ENCODE peak calls at places on chromosomes 3 and 15, in seven cellular contexts. One of them, this sample, is unnamed.

GRCh38 chr15:69585937-69586336 is 133.3 kb downstream of the RPLP1 start:
- DNase-seq in progenitor cell of endocrine pancreas: no peak
- DNase-seq in fibroblast of pulmonary artery: no peak
- DNase-seq in epithelial cell of proximal tubule: no peak
- DNase-seq in GM12865: no peak
- DNase-seq in adrenal gland: no peak
- DNase-seq in CD8-positive, alpha-beta T cell: no peak
- DNase-seq in this sample: no peak

GRCh38 chr3:10401990-10402761 is 81.3 kb upstream of the SEC13 start:
- DNase-seq in progenitor cell of endocrine pancreas: no peak
- DNase-seq in fibroblast of pulmonary artery: no peak
- DNase-seq in epithelial cell of proximal tubule: no peak
- DNase-seq in GM12865: no peak
- DNase-seq in adrenal gland: no peak
- DNase-seq in CD8-positive, alpha-beta T cell: no peak
- DNase-seq in this sample: no peak

GRCh38 chr3:173402656-173403055 is 5.1 kb downstream of the NLGN1 start:
- DNase-seq in progenitor cell of endocrine pancreas: no peak
- DNase-seq in fibroblast of pulmonary artery: no peak
- DNase-seq in epithelial cell of proximal tubule: no peak
- DNase-seq in GM12865: no peak
- DNase-seq in adrenal gland: no peak
- DNase-seq in CD8-positive, alpha-beta T cell: no peak
- DNase-seq in this sample: no peak

GRCh38 chr3:8745619-8746370 is 12.2 kb downstream of the CAV3 start:
- DNase-seq in progenitor cell of endocrine pancreas: no peak
- DNase-seq in fibroblast of pulmonary artery: no peak
- DNase-seq in epithelial cell of proximal tubule: no peak
- DNase-seq in GM12865: no peak
- DNase-seq in adrenal gland: no peak
- DNase-seq in CD8-positive, alpha-beta T cell: no peak
- DNase-seq in this sample: no peak

GRCh38 chr15:78098131-78098755 is 5.9 kb downstream of the SH2D7 start:
- DNase-seq in progenitor cell of endocrine pancreas: no peak
- DNase-seq in fibroblast of pulmonary artery: no peak
- DNase-seq in epithelial cell of proximal tubule: no peak
- DNase-seq in GM12865: no peak
- DNase-seq in adrenal gland: no peak
- DNase-seq in CD8-positive, alpha-beta T cell: no peak
- DNase-seq in this sample: no peak

GRCh38 chr15:66757030-66757429 is 55.0 kb downstream of the SMAD6 start:
- DNase-seq in progenitor cell of endocrine pancreas: no peak
- DNase-seq in fibroblast of pulmonary artery: no peak
- DNase-seq in epithelial cell of proximal tubule: no peak
- DNase-seq in GM12865: no peak
- DNase-seq in adrenal gland: no peak
- DNase-seq in CD8-positive, alpha-beta T cell: no peak
- DNase-seq in this sample: no peak

GRCh38 chr15:32730677-32731654 is 13.2 kb downstream of the GREM1 start:
- DNase-seq in progenitor cell of endocrine pancreas: no peak
- DNase-seq in fibroblast of pulmonary artery: peak
- DNase-seq in epithelial cell of proximal tubule: peak
- DNase-seq in GM12865: no peak
- DNase-seq in adrenal gland: peak
- DNase-seq in CD8-positive, alpha-beta T cell: no peak
- DNase-seq in this sample: peak

GRCh38 chr3:107496855-107497254 is 25.9 kb upstream of the BBX start:
- DNase-seq in progenitor cell of endocrine pancreas: no peak
- DNase-seq in fibroblast of pulmonary artery: no peak
- DNase-seq in epithelial cell of proximal tubule: no peak
- DNase-seq in GM12865: no peak
- DNase-seq in adrenal gland: no peak
- DNase-seq in CD8-positive, alpha-beta T cell: no peak
- DNase-seq in this sample: no peak

GRCh38 chr3:98980915-98981596 is 79.6 kb upstream of the DCBLD2 start:
- DNase-seq in progenitor cell of endocrine pancreas: no peak
- DNase-seq in fibroblast of pulmonary artery: peak
- DNase-seq in epithelial cell of proximal tubule: peak
- DNase-seq in GM12865: peak
- DNase-seq in adrenal gland: no peak
- DNase-seq in CD8-positive, alpha-beta T cell: no peak
- DNase-seq in this sample: no peak

GRCh38 chr3:71586810-71587242 is 3.3 kb upstream of the FOXP1 start:
- DNase-seq in progenitor cell of endocrine pancreas: no peak
- DNase-seq in fibroblast of pulmonary artery: no peak
- DNase-seq in epithelial cell of proximal tubule: no peak
- DNase-seq in GM12865: no peak
- DNase-seq in adrenal gland: no peak
- DNase-seq in CD8-positive, alpha-beta T cell: no peak
- DNase-seq in this sample: no peak
- TF ChIP-seq CTCF in progenitor cell of endocrine pancreas: no peak
- TF ChIP-seq CTCF in fibroblast of pulmonary artery: no peak
- TF ChIP-seq CTCF in epithelial cell of proximal tubule: no peak
- TF ChIP-seq CTCF in GM12865: no peak
- TF ChIP-seq CTCF in adrenal gland: no peak
- TF ChIP-seq CTCF in CD8-positive, alpha-beta T cell: peak
- TF ChIP-seq CTCF in this sample: no peak

DNA sequence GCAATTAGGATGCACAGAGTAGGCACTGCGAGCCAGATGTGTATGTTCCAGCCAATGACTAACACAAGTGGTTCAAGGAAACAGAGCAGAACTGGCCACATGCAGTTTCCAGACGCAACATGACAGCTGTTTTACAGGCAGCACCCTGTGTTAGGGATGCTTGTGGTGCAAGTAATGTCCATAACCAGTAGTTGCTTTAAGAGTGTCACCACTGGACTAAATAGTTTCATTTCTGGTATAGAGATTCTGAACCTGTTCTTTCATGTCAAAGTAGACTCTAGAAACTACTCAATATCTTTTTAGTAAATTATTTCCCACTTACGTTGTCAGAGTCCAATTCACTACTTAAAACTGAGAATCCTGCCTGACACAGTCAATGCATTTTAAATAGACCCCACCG is 14.5 kb upstream of the LPP start:
- DNase-seq in progenitor cell of endocrine pancreas: no peak
- DNase-seq in fibroblast of pulmonary artery: no peak
- DNase-seq in epithelial cell of proximal tubule: no peak
- DNase-seq in GM12865: peak
- DNase-seq in adrenal gland: no peak
- DNase-seq in CD8-positive, alpha-beta T cell: no peak
- DNase-seq in this sample: no peak
- TF ChIP-seq CTCF in progenitor cell of endocrine pancreas: no peak
- TF ChIP-seq CTCF in fibroblast of pulmonary artery: no peak
- TF ChIP-seq CTCF in epithelial cell of proximal tubule: no peak
- TF ChIP-seq CTCF in GM12865: no peak
- TF ChIP-seq CTCF in adrenal gland: no peak
- TF ChIP-seq CTCF in CD8-positive, alpha-beta T cell: no peak
- TF ChIP-seq CTCF in this sample: no peak

GRCh38 chr3:78277220-78277619 is 1237.3 kb downstream of the ROBO2 start:
- DNase-seq in progenitor cell of endocrine pancreas: no peak
- DNase-seq in fibroblast of pulmonary artery: no peak
- DNase-seq in epithelial cell of proximal tubule: no peak
- DNase-seq in GM12865: no peak
- DNase-seq in adrenal gland: no peak
- DNase-seq in CD8-positive, alpha-beta T cell: no peak
- DNase-seq in this sample: no peak

GRCh38 chr3:78275420-78275852 is 1235.5 kb downstream of the ROBO2 start:
- DNase-seq in progenitor cell of endocrine pancreas: no peak
- DNase-seq in fibroblast of pulmonary artery: no peak
- DNase-seq in epithelial cell of proximal tubule: no peak
- DNase-seq in GM12865: no peak
- DNase-seq in adrenal gland: no peak
- DNase-seq in CD8-positive, alpha-beta T cell: no peak
- DNase-seq in this sample: no peak

GRCh38 chr3:78277793-78278192 is 1237.9 kb downstream of the ROBO2 start:
- DNase-seq in progenitor cell of endocrine pancreas: no peak
- DNase-seq in fibroblast of pulmonary artery: no peak
- DNase-seq in epithelial cell of proximal tubule: no peak
- DNase-seq in GM12865: peak
- DNase-seq in adrenal gland: no peak
- DNase-seq in CD8-positive, alpha-beta T cell: no peak
- DNase-seq in this sample: no peak

GRCh38 chr3:78279066-78279465 is 1239.2 kb downstream of the ROBO2 start:
- DNase-seq in progenitor cell of endocrine pancreas: no peak
- DNase-seq in fibroblast of pulmonary artery: no peak
- DNase-seq in epithelial cell of proximal tubule: no peak
- DNase-seq in GM12865: no peak
- DNase-seq in adrenal gland: no peak
- DNase-seq in CD8-positive, alpha-beta T cell: no peak
- DNase-seq in this sample: no peak

GRCh38 chr3:78274475-78275065 is 1234.7 kb downstream of the ROBO2 start:
- DNase-seq in progenitor cell of endocrine pancreas: no peak
- DNase-seq in fibroblast of pulmonary artery: no peak
- DNase-seq in epithelial cell of proximal tubule: no peak
- DNase-seq in GM12865: no peak
- DNase-seq in adrenal gland: no peak
- DNase-seq in CD8-positive, alpha-beta T cell: no peak
- DNase-seq in this sample: no peak
- TF ChIP-seq CTCF in progenitor cell of endocrine pancreas: peak
- TF ChIP-seq CTCF in fibroblast of pulmonary artery: no peak
- TF ChIP-seq CTCF in epithelial cell of proximal tubule: peak
- TF ChIP-seq CTCF in GM12865: no peak
- TF ChIP-seq CTCF in adrenal gland: no peak
- TF ChIP-seq CTCF in CD8-positive, alpha-beta T cell: no peak
- TF ChIP-seq CTCF in this sample: no peak

GRCh38 chr15:43346305-43346704 is 15.9 kb upstream of the LCMT2 start:
- DNase-seq in progenitor cell of endocrine pancreas: no peak
- DNase-seq in fibroblast of pulmonary artery: no peak
- DNase-seq in epithelial cell of proximal tubule: no peak
- DNase-seq in GM12865: no peak
- DNase-seq in adrenal gland: no peak
- DNase-seq in CD8-positive, alpha-beta T cell: no peak
- DNase-seq in this sample: peak
- TF ChIP-seq CTCF in progenitor cell of endocrine pancreas: no peak
- TF ChIP-seq CTCF in fibroblast of pulmonary artery: no peak
- TF ChIP-seq CTCF in epithelial cell of proximal tubule: peak
- TF ChIP-seq CTCF in GM12865: no peak
- TF ChIP-seq CTCF in adrenal gland: no peak
- TF ChIP-seq CTCF in CD8-positive, alpha-beta T cell: no peak
- TF ChIP-seq CTCF in this sample: no peak

GRCh38 chr3:127889976-127890650 is 24.9 kb upstream of the KBTBD12 start:
- DNase-seq in progenitor cell of endocrine pancreas: no peak
- DNase-seq in fibroblast of pulmonary artery: peak
- DNase-seq in epithelial cell of proximal tubule: peak
- DNase-seq in GM12865: peak
- DNase-seq in adrenal gland: no peak
- DNase-seq in CD8-positive, alpha-beta T cell: no peak
- DNase-seq in this sample: no peak
- TF ChIP-seq CTCF in progenitor cell of endocrine pancreas: no peak
- TF ChIP-seq CTCF in fibroblast of pulmonary artery: no peak
- TF ChIP-seq CTCF in epithelial cell of proximal tubule: no peak
- TF ChIP-seq CTCF in GM12865: no peak
- TF ChIP-seq CTCF in adrenal gland: peak
- TF ChIP-seq CTCF in CD8-positive, alpha-beta T cell: no peak
- TF ChIP-seq CTCF in this sample: no peak

DNA sequence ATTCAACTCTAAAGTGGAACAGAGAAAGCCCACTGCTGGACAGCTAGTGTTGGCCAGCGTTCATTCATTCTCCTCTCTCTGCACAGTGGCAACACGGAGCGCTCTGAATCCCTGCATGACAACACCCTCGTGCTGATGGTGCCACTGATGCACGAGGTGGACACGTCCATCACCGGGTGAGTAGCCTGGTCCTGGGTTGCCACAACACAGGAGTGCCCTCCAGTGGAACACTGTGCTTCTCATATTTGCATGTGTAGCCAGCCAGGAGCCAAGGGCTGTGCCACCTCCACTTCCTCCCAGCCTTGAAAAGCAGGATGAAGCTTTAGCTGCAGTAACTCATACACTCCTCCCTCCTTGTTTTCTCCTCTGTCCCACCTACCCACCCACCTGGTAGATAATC is 120.0 kb upstream of the CTDSPL start:
- DNase-seq in progenitor cell of endocrine pancreas: no peak
- DNase-seq in fibroblast of pulmonary artery: no peak
- DNase-seq in epithelial cell of proximal tubule: no peak
- DNase-seq in GM12865: no peak
- DNase-seq in adrenal gland: peak
- DNase-seq in CD8-positive, alpha-beta T cell: no peak
- DNase-seq in this sample: peak
- TF ChIP-seq CTCF in progenitor cell of endocrine pancreas: no peak
- TF ChIP-seq CTCF in fibroblast of pulmonary artery: no peak
- TF ChIP-seq CTCF in epithelial cell of proximal tubule: peak
- TF ChIP-seq CTCF in GM12865: no peak
- TF ChIP-seq CTCF in adrenal gland: peak
- TF ChIP-seq CTCF in CD8-positive, alpha-beta T cell: no peak
- TF ChIP-seq CTCF in this sample: peak

GRCh38 chr3:38996193-38996592 is 55.6 kb downstream of the SCN11A start:
- DNase-seq in progenitor cell of endocrine pancreas: no peak
- DNase-seq in fibroblast of pulmonary artery: no peak
- DNase-seq in epithelial cell of proximal tubule: no peak
- DNase-seq in GM12865: no peak
- DNase-seq in adrenal gland: no peak
- DNase-seq in CD8-positive, alpha-beta T cell: no peak
- DNase-seq in this sample: no peak

GRCh38 chr3:38988955-38989354 is 62.8 kb downstream of the SCN11A start:
- DNase-seq in progenitor cell of endocrine pancreas: no peak
- DNase-seq in fibroblast of pulmonary artery: no peak
- DNase-seq in epithelial cell of proximal tubule: no peak
- DNase-seq in GM12865: no peak
- DNase-seq in adrenal gland: no peak
- DNase-seq in CD8-positive, alpha-beta T cell: no peak
- DNase-seq in this sample: no peak

GRCh38 chr3:38989932-38990510 is 61.7 kb downstream of the SCN11A start:
- DNase-seq in progenitor cell of endocrine pancreas: no peak
- DNase-seq in fibroblast of pulmonary artery: no peak
- DNase-seq in epithelial cell of proximal tubule: no peak
- DNase-seq in GM12865: no peak
- DNase-seq in adrenal gland: no peak
- DNase-seq in CD8-positive, alpha-beta T cell: no peak
- DNase-seq in this sample: no peak

GRCh38 chr3:38990621-38991020 is 61.1 kb downstream of the SCN11A start:
- DNase-seq in progenitor cell of endocrine pancreas: no peak
- DNase-seq in fibroblast of pulmonary artery: no peak
- DNase-seq in epithelial cell of proximal tubule: no peak
- DNase-seq in GM12865: no peak
- DNase-seq in adrenal gland: no peak
- DNase-seq in CD8-positive, alpha-beta T cell: no peak
- DNase-seq in this sample: no peak

GRCh38 chr3:38992117-38992779 is 59.5 kb downstream of the SCN11A start:
- DNase-seq in progenitor cell of endocrine pancreas: no peak
- DNase-seq in fibroblast of pulmonary artery: peak
- DNase-seq in epithelial cell of proximal tubule: no peak
- DNase-seq in GM12865: no peak
- DNase-seq in adrenal gland: no peak
- DNase-seq in CD8-positive, alpha-beta T cell: no peak
- DNase-seq in this sample: peak
- TF ChIP-seq CTCF in progenitor cell of endocrine pancreas: no peak
- TF ChIP-seq CTCF in fibroblast of pulmonary artery: no peak
- TF ChIP-seq CTCF in epithelial cell of proximal tubule: no peak
- TF ChIP-seq CTCF in GM12865: no peak
- TF ChIP-seq CTCF in adrenal gland: no peak
- TF ChIP-seq CTCF in CD8-positive, alpha-beta T cell: no peak
- TF ChIP-seq CTCF in this sample: no peak

DNA sequence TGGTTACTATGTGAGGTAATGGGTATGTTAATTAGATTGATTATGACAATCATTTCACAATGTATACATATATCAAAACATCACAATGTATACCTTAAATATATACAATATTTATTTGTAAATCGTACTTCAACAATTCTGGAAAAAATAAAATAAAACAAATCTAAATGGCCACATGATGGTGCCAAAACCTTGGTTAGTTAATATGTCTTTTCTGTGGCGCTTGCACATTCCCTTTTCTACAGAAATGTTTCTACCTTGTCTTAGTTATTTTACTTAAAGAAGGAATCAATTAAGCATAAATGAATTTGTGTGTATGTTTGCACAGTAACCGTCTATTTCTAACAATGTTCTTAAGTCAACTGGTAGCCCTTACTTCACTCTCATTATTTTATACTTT is 53.4 kb downstream of the OXSM start:
- DNase-seq in progenitor cell of endocrine pancreas: no peak
- DNase-seq in fibroblast of pulmonary artery: peak
- DNase-seq in epithelial cell of proximal tubule: no peak
- DNase-seq in GM12865: no peak
- DNase-seq in adrenal gland: no peak
- DNase-seq in CD8-positive, alpha-beta T cell: no peak
- DNase-seq in this sample: peak
- TF ChIP-seq CTCF in progenitor cell of endocrine pancreas: peak
- TF ChIP-seq CTCF in fibroblast of pulmonary artery: no peak
- TF ChIP-seq CTCF in epithelial cell of proximal tubule: peak
- TF ChIP-seq CTCF in GM12865: no peak
- TF ChIP-seq CTCF in adrenal gland: no peak
- TF ChIP-seq CTCF in CD8-positive, alpha-beta T cell: no peak
- TF ChIP-seq CTCF in this sample: peak

This sample was measured in MCF 10A.